ENCODE peak calls at places on chromosomes 7 and 10, in five cellular contexts. P, B, I, R and E are unnamed samples.

GRCh38 chr10:131211146-131211545 is 100.4 kb downstream of the TCERG1L start:
- DNase-seq in P (no peak), B (no peak), I (no peak), R (no peak), E (no peak)

GRCh38 chr7:51246258-51247245 is 70.1 kb downstream of the COBL start:
- DNase-seq in P (no peak), B (peak), I (no peak), R (no peak), E (no peak)

GRCh38 chr7:88278881-88279280 is 27.8 kb downstream of the STEAP4 start:
- DNase-seq in P (peak), B (no peak), I (no peak), R (peak), E (no peak)

GRCh38 chr10:2572611-2573010 is 494.7 kb upstream of the PFKP start:
- DNase-seq in P (no peak), B (no peak), I (no peak), R (no peak), E (no peak)

GRCh38 chr10:44244745-44245600 is 139.9 kb downstream of the CXCL12 start:
- DNase-seq in P (no peak), B (no peak), I (no peak), R (no peak), E (no peak)

GRCh38 chr7:46854958-46855473 is 726.9 kb downstream of the TNS3 start:
- DNase-seq in P (peak), B (no peak), I (no peak), R (peak), E (no peak)

GRCh38 chr10:101001225-101002035 is 1.8 kb downstream of the LZTS2 start:
- DNase-seq in P (peak), B (peak), I (no peak), R (peak), E (no peak)

GRCh38 chr7:139650429-139651100 is 127.1 kb downstream of the CLEC2L start:
- DNase-seq in P (no peak), B (no peak), I (no peak), R (no peak), E (no peak)

GRCh38 chr7:44184221-44184873 is 4.9 kb downstream of the GCK start:
- DNase-seq in P (peak), B (no peak), I (no peak), R (peak), E (no peak)

GRCh38 chr10:101132636-101133473 is 1.8 kb downstream of the TLX1 start:
- DNase-seq in P (no peak), B (no peak), I (no peak), R (no peak), E (no peak)

GRCh38 chr10:108358912-108359311 is 1194.4 kb upstream of the SORCS1 start:
- DNase-seq in P (peak), B (no peak), I (no peak), R (peak), E (no peak)

GRCh38 chr7:116653204-116653603 is 18.8 kb upstream of the MET start:
- DNase-seq in P (peak), B (no peak), I (no peak), R (peak), E (no peak)

GRCh38 chr10:51180141-51180540 is 105.9 kb downstream of the PRKG1 start:
- DNase-seq in P (no peak), B (no peak), I (no peak), R (no peak), E (no peak)

GRCh38 chr7:109476409-109476808 is 906.7 kb downstream of the DNAJB9 start:
- DNase-seq in P (no peak), B (no peak), I (no peak), R (no peak), E (no peak)

GRCh38 chr10:91032614-91033248 is 111.8 kb upstream of the ANKRD1 start:
- DNase-seq in P (no peak), B (no peak), I (no peak), R (peak), E (no peak)

GRCh38 chr7:147171013-147171391 is 1054.4 kb downstream of the CNTNAP2 start:
- DNase-seq in P (no peak), B (no peak), I (no peak), R (no peak), E (no peak)

GRCh38 chr7:30772984-30773383 is 1.8 kb downstream of the MINDY4 start:
- DNase-seq in P (no peak), B (no peak), I (no peak), R (no peak), E (no peak)

GRCh38 chr7:155739538-155740140 is 72.6 kb downstream of the SHH start:
- DNase-seq in P (no peak), B (no peak), I (no peak), R (no peak), E (no peak)

GRCh38 chr10:87803328-87803727 is 14.7 kb downstream of the ATAD1 start:
- DNase-seq in P (no peak), B (no peak), I (no peak), R (no peak), E (no peak)

GRCh38 chr7:137774793-137775201 is 72.0 kb downstream of the DGKI start:
- DNase-seq in P (peak), B (no peak), I (no peak), R (peak), E (no peak)

GRCh38 chr10:28912017-28912783 is 234.9 kb downstream of the BAMBI start:
- DNase-seq in P (no peak), B (no peak), I (no peak), R (no peak), E (no peak)

DNA sequence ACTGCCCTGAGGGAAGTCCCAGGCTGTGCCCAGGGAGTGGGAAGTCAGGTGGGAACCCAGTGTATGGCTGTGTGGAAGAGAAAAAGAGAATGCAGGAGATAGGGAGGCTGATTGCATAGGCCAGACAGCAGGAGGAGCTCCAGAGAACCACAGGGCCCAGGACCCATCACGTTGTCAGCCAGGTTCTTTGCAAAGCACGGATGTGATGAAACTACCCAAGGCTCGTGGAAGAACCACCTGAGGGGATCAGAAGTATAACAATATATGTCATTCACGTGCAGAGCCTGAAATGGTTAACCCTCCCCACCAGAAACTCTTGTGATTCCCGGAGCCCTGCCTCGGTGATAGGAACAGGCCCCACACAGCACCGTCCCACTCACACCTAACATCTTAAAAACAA is 83.6 kb downstream of the LARP4B start:
- DNase-seq in P (no peak), B (no peak), I (no peak), R (peak), E (no peak)
- TF ChIP-seq CTCF in P (peak), B (no peak), I (no peak), R (no peak), E (no peak)

DNA sequence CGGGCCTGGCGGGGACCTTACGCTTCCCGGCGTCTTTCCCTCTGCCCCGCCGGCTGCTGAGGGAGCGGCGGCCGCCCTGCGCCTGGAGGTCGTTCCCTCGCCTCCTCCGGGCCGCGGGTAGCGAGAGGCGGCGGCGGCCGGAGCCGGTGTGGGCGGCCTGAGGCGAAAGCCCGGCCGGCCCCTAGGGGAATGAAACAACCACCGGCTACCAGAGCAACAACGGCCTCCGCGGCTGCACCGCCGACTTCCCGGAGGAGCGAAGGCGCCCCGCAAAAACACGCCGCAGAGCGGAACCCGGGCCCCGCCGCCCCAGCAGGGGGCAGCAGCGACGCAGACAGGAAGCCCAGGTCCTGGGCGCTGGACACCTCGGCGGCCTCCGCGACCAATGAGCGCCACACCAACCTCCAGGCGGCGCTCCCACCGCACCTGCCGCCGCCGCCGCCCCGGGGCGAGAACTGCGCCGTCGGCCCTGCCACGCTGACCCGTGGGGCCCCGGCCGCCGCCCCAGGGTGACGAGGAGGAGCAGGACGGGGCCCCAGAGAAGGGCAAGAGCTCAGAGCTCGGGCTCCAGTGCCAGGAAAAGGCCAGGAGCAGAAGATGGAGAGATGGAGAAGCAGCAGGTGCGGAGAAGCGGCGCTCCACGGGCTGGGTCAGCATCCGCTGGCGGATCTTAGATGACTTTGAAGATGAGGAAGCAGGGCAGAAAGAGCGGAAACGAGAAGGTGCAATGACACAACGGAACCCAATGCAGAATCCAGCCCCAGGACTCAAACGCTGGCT is 10.4 kb upstream of the ACSM6 start:
- DNase-seq in P (peak), B (peak), I (peak), R (peak), E (peak)
- TF ChIP-seq CTCF in P (peak), B (peak), I (peak), R (peak), E (peak)

DNA sequence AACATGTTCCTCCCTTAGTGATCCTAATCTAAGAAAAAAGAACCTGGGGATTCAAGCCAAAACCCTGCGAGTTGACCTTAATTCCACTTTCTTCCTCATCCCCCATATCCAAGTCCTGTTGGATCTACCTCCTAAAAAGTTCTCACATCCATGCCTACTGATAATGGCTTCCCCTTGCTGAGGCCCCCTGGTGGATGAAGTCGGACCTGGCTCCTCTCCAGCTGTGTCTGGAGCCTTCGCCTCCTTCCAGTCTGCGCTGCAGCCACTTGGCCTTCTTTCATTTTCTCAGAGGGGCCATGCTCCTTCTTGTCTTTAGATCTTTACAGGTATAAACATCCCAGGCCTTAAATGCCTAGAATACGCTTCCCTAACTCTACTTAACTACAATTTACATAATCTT is 8.1 kb downstream of the PDE1C start:
- DNase-seq in P (peak), B (no peak), I (peak), R (peak), E (peak)
- TF ChIP-seq CTCF in P (peak), B (no peak), I (peak), R (peak), E (peak)

GRCh38 chr7:8362723-8363369 is 70.6 kb upstream of the NXPH1 start:
- DNase-seq in P (no peak), B (no peak), I (no peak), R (no peak), E (no peak)

GRCh38 chr7:8360564-8361153 is 72.8 kb upstream of the NXPH1 start:
- DNase-seq in P (no peak), B (no peak), I (no peak), R (no peak), E (no peak)

GRCh38 chr7:8363407-8364015 is 69.9 kb upstream of the NXPH1 start:
- DNase-seq in P (no peak), B (no peak), I (no peak), R (no peak), E (no peak)

DNA sequence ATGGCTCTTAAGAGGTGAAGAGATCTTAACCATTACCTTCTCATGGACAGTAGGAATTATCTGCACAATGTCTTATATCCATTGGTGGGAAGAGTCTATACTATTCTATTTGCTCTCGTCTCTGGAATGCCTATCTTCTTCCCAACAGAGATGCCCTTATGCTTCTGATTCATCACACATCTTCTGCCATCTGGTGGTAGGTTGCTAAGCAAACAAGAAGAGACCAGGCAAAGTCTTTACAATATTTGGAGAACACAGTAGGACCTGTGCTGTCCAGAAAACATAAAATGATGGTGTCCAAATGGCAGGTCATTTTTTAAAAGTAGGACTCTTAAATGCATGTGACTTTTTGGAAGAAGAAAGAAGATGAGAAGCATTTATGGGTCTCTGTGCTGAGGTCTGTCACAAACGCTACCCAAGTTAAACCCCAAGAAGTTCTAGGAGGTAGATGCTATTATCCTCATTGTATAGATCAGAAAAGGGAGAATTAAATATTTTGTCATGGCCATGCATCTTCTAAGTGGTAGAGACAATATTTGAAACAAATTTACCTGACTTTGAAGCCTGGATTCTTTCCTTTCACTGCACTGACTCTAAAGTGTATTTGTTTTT is 67.8 kb upstream of the NXPH1 start:
- DNase-seq in P (no peak), B (no peak), I (peak), R (no peak), E (no peak)
- TF ChIP-seq CTCF in P (peak), B (no peak), I (no peak), R (no peak), E (peak)

GRCh38 chr10:69662901-69663300 is 32.9 kb downstream of the FAM241B start:
- DNase-seq in P (no peak), B (peak), I (no peak), R (no peak), E (no peak)

GRCh38 chr10:69666756-69667155 is 36.7 kb downstream of the FAM241B start:
- DNase-seq in P (no peak), B (no peak), I (no peak), R (no peak), E (no peak)

GRCh38 chr10:69663548-69663947 is 33.5 kb downstream of the FAM241B start:
- DNase-seq in P (no peak), B (no peak), I (peak), R (no peak), E (peak)

GRCh38 chr10:69668722-69669121 is 38.7 kb downstream of the FAM241B start:
- DNase-seq in P (peak), B (no peak), I (no peak), R (no peak), E (no peak)

GRCh38 chr10:69665457-69666320 is 35.6 kb downstream of the FAM241B start:
- DNase-seq in P (no peak), B (peak), I (no peak), R (no peak), E (no peak)
- TF ChIP-seq CTCF in P (no peak), B (no peak), I (no peak), R (no peak), E (no peak)

GRCh38 chr7:148540041-148540738 is 50.4 kb upstream of the C7orf33 start:
- DNase-seq in P (peak), B (no peak), I (no peak), R (peak), E (no peak)

GRCh38 chr7:148537435-148537834 is 53.1 kb upstream of the C7orf33 start:
- DNase-seq in P (no peak), B (no peak), I (no peak), R (no peak), E (no peak)

GRCh38 chr7:148535227-148535626 is 55.3 kb upstream of the C7orf33 start:
- DNase-seq in P (no peak), B (no peak), I (no peak), R (peak), E (no peak)
- TF ChIP-seq CTCF in P (no peak), B (no peak), I (no peak), R (no peak), E (no peak)

GRCh38 chr7:99733448-99733847 is 1.5 kb downstream of the CYP3A7 start:
- DNase-seq in P (no peak), B (no peak), I (peak), R (no peak), E (no peak)
- TF ChIP-seq CTCF in P (peak), B (no peak), I (peak), R (peak), E (no peak)